ENCODE peak calls at places on chromosomes 12 and 14, in nine cellular contexts. A, E, Z, Q, W, H, S, X and N are unnamed samples.
A peak's percentile ranks its signal among the peaks of the same experiment; 100 is the strongest.

GRCh38 chr12:121176826-121177529 is 33.0 kb upstream of the P2RX4 start:
- DNase-seq in Q (no peak), X (no peak), E (no peak), Z (no peak), S (no peak), H (no peak), W (no peak), A (no peak), N (no peak)

GRCh38 chr14:89283327-89284060 is 133.5 kb downstream of the FOXN3 start:
- DNase-seq in A (no peak), X (no peak), S (no peak), W (no peak), Z (no peak), H (no peak), E (no peak), Q (no peak), N (no peak)

GRCh38 chr12:49578471-49579112 is 10.7 kb upstream of the MCRS1 start:
- DNase-seq in Z (no peak), E (no peak), H (no peak), S (no peak), A (no peak), X (no peak), Q (no peak), W (no peak), N (no peak)

GRCh38 chr12:110279561-110279960 is 1.5 kb upstream of the ATP2A2 start:
- DNase-seq in X (no peak), H (no peak), Z (no peak), A (no peak), W (no peak), S (no peak), Q (no peak), E (no peak), N (no peak)

GRCh38 chr14:65333926-65334687 is 78.4 kb upstream of the FUT8 start:
- DNase-seq in Q (no peak), E (no peak), W (no peak), A (no peak), Z (no peak), S (no peak), H (no peak), X (no peak), N (no peak)

GRCh38 chr12:42686514-42687172 is 97.1 kb upstream of the PRICKLE1 start:
- DNase-seq in H (no peak), S (no peak), W (no peak), X (no peak), A (no peak), Q (peak; percentile 48), Z (no peak), E (no peak), N (no peak)

GRCh38 chr14:103125098-103126070 is 2.1 kb downstream of the TNFAIP2 start:
- DNase-seq in X (no peak), A (no peak), W (no peak), H (no peak), Q (no peak), Z (no peak), S (no peak), E (no peak), N (no peak)

GRCh38 chr12:77686760-77687159 is 143.9 kb upstream of the NAV3 start:
- DNase-seq in Q (peak; percentile 34), X (no peak), Z (peak; percentile 1), H (no peak), W (no peak), E (no peak), S (no peak), A (no peak), N (no peak)

GRCh38 chr12:97748298-97748697 is 285.7 kb downstream of the RMST start:
- DNase-seq in E (no peak), S (no peak), W (no peak), H (no peak), X (no peak), Q (no peak), Z (no peak), A (no peak), N (no peak)

GRCh38 chr12:51131745-51132521 is 41.0 kb downstream of the TFCP2 start:
- DNase-seq in W (no peak), S (no peak), X (no peak), A (no peak), E (no peak), Z (no peak), H (no peak), Q (no peak), N (no peak)

GRCh38 chr12:108604208-108604941 is 6.5 kb upstream of the TMEM119 start:
- DNase-seq in E (no peak), S (no peak), H (no peak), Z (no peak), A (no peak), X (no peak), Q (no peak), W (no peak), N (no peak)

GRCh38 chr12:6226002-6226700 is 26.0 kb downstream of the CD9 start:
- DNase-seq in A (no peak), H (no peak), W (no peak), S (peak; percentile 87), Q (no peak), Z (no peak), E (peak; percentile 80), X (no peak), N (no peak)

GRCh38 chr12:130161261-130162231 is 718 bp upstream of the FZD10 start:
- DNase-seq in H (no peak), E (no peak), Z (no peak), W (no peak), A (peak; percentile 46), X (no peak), Q (no peak), S (peak; percentile 49), N (no peak)

GRCh38 chr12:40996091-40996490 is 192.0 kb upstream of the PDZRN4 start:
- DNase-seq in H (no peak), Q (no peak), Z (no peak), A (no peak), X (no peak), E (no peak), S (no peak), W (no peak), N (no peak)

GRCh38 chr12:68327896-68328295 is 4.3 kb downstream of the MDM1 start:
- DNase-seq in S (no peak), Z (no peak), W (no peak), Q (no peak), H (no peak), X (no peak), A (no peak), E (no peak), N (no peak)

GRCh38 chr14:59032821-59033220 is 155.6 kb upstream of the DAAM1 start:
- DNase-seq in X (no peak), A (no peak), Q (peak; percentile 51), H (no peak), Z (no peak), E (no peak), S (no peak), W (no peak), N (no peak)

GRCh38 chr14:95906591-95906990 is 30.0 kb downstream of the TUNAR start:
- DNase-seq in X (no peak), Q (no peak), E (no peak), A (no peak), H (no peak), W (no peak), S (no peak), Z (no peak), N (no peak)

GRCh38 chr12:100795193-100796179 is 910 bp downstream of the ANO4 start:
- DNase-seq in W (no peak), A (no peak), X (no peak), Q (peak; percentile 44), Z (no peak), H (no peak), S (no peak), E (peak; percentile 58), N (no peak)

GRCh38 chr14:64510127-64510808 is 5.7 kb downstream of the ZBTB1 start:
- DNase-seq in Z (no peak), H (no peak), S (no peak), Q (no peak), W (no peak), A (no peak), X (no peak), E (no peak), N (no peak)

GRCh38 chr12:104201238-104202001 is 14.2 kb upstream of the TXNRD1 start:
- DNase-seq in W (peak; percentile 31), X (peak; percentile 8), S (no peak), H (no peak), E (peak; percentile 62), A (peak; percentile 35), Q (peak; percentile 57), Z (peak; percentile 80), N (no peak)

GRCh38 chr14:71574976-71575375 is 357.3 kb upstream of the RGS6 start:
- DNase-seq in A (no peak), H (no peak), Q (peak; percentile 79), W (no peak), S (no peak), E (no peak), Z (peak; percentile 57), X (no peak), N (no peak)

GRCh38 chr12:41460906-41461305 is 272.8 kb downstream of the PDZRN4 start:
- DNase-seq in A (no peak), S (no peak), Z (no peak), X (no peak), H (no peak), W (no peak), E (peak; percentile 64), Q (no peak), N (no peak)

GRCh38 chr12:120230326-120230973 is 29.5 kb upstream of the RPLP0 start:
- DNase-seq in Z (peak; percentile 81), S (peak; percentile 78), E (no peak), A (no peak), X (no peak), Q (peak; percentile 99), H (no peak), W (no peak), N (peak; percentile 95)

GRCh38 chr12:113231275-113232231 is 10.3 kb downstream of the TPCN1 start:
- DNase-seq in Q (peak; percentile 56), Z (peak; percentile 93), X (no peak), W (no peak), S (no peak), H (no peak), A (no peak), E (no peak), N (no peak)

GRCh38 chr14:88518592-88519512 is 36.0 kb downstream of the PTPN21 start:
- DNase-seq in E (no peak), A (no peak), S (no peak), Q (peak; percentile 78), W (no peak), Z (peak; percentile 43), X (no peak), H (no peak), N (no peak)

GRCh38 chr12:127810026-127810425 is 456.9 kb upstream of the TMEM132C start:
- DNase-seq in E (no peak), Z (peak; percentile 62), H (no peak), X (no peak), A (no peak), W (no peak), S (no peak), Q (peak; percentile 99), N (no peak)

GRCh38 chr12:110247340-110248095 is 33.5 kb upstream of the ATP2A2 start:
- DNase-seq in E (no peak), X (no peak), W (no peak), Z (peak; percentile 70), A (no peak), S (peak; percentile 29), Q (peak; percentile 39), H (no peak), N (no peak)

GRCh38 chr14:97056086-97056485 is 258.9 kb downstream of the VRK1 start:
- DNase-seq in A (no peak), S (no peak), W (no peak), E (no peak), Q (no peak), X (no peak), Z (no peak), H (no peak), N (no peak)

GRCh38 chr12:46675736-46676135 is 150.1 kb downstream of the SLC38A4 start:
- DNase-seq in S (peak; percentile 34), Q (peak; percentile 70), Z (peak; percentile 38), A (no peak), X (no peak), W (no peak), H (no peak), E (no peak), N (no peak)

GRCh38 chr12:51777973-51778372 is 70.5 kb downstream of the FIGNL2 start:
- DNase-seq in X (no peak), Z (no peak), S (no peak), Q (no peak), W (no peak), H (no peak), E (no peak), A (no peak), N (no peak)

GRCh38 chr12:52191841-52192791 is at the start of gene KRT80:
- DNase-seq in W (peak; percentile 10), Z (peak; percentile 98), Q (peak; percentile 100), X (no peak), E (peak; percentile 57), A (no peak), H (no peak), S (peak; percentile 91), N (no peak)